ENCODE peak calls at places on chromosome 20, in ten cellular contexts. H, A, E, F, M, Z, G, R, I and C are unnamed samples.

GRCh38 chr20:29689411-29690225 is 1567.8 kb upstream of the DEFB115 start:
- DNase-seq in H (peak), I (no peak), Z (peak), M (peak), A (peak), R (peak), G (no peak), F (no peak), E (no peak), C (no peak)

GRCh38 chr20:25019381-25020155 is 27.0 kb upstream of the APMAP start:
- DNase-seq in A (peak), R (no peak), I (no peak), Z (no peak), M (peak), F (no peak), E (peak), G (no peak), H (no peak), C (no peak)

GRCh38 chr20:32112862-32113261 is 3.3 kb downstream of the TM9SF4 start:
- DNase-seq in G (peak), I (no peak), R (no peak), F (no peak), Z (no peak), H (peak), M (peak), E (no peak), A (peak), C (no peak)

GRCh38 chr20:19821605-19822004 is 63.5 kb downstream of the RIN2 start:
- DNase-seq in E (no peak), A (no peak), G (no peak), F (no peak), H (no peak), R (no peak), Z (no peak), M (no peak), I (no peak), C (no peak)

GRCh38 chr20:53930651-53931504 is 139.5 kb downstream of the BCAS1 start:
- DNase-seq in F (no peak), H (no peak), A (no peak), I (no peak), G (peak), M (no peak), E (no peak), R (no peak), Z (no peak), C (no peak)

GRCh38 chr20:24991897-24992419 is 593 bp downstream of the APMAP start:
- DNase-seq in I (no peak), A (no peak), R (no peak), H (peak), G (no peak), Z (no peak), M (peak), F (no peak), E (no peak), C (peak)

GRCh38 chr20:44187763-44188709 is 1.0 kb upstream of the JPH2 start:
- DNase-seq in F (no peak), Z (no peak), I (no peak), H (peak), A (no peak), M (no peak), G (no peak), R (peak), E (no peak), C (no peak)

GRCh38 chr20:17630151-17630805 is 51.8 kb downstream of the RRBP1 start:
- DNase-seq in H (no peak), R (no peak), Z (no peak), F (no peak), M (no peak), E (no peak), G (no peak), I (no peak), A (no peak), C (no peak)

GRCh38 chr20:47297746-47298145 is 58.8 kb downstream of the ZMYND8 start:
- DNase-seq in E (no peak), F (no peak), Z (no peak), H (no peak), G (no peak), I (no peak), A (no peak), M (no peak), R (no peak), C (no peak)

GRCh38 chr20:47300071-47300470 is 56.4 kb downstream of the ZMYND8 start:
- DNase-seq in I (no peak), A (no peak), F (no peak), E (no peak), G (no peak), Z (no peak), M (no peak), R (no peak), H (no peak), C (no peak)

GRCh38 chr20:47298624-47299023 is 57.9 kb downstream of the ZMYND8 start:
- DNase-seq in I (no peak), M (no peak), Z (no peak), H (no peak), A (no peak), G (no peak), E (no peak), F (no peak), R (no peak), C (no peak)

GRCh38 chr20:47295921-47296426 is 60.5 kb downstream of the ZMYND8 start:
- DNase-seq in G (peak), F (no peak), M (no peak), E (peak), A (no peak), H (peak), Z (no peak), I (no peak), R (no peak), C (no peak)

GRCh38 chr20:47296950-47297349 is 59.5 kb downstream of the ZMYND8 start:
- DNase-seq in A (no peak), M (no peak), E (no peak), F (no peak), H (no peak), Z (no peak), R (no peak), I (no peak), G (no peak), C (no peak)
- TF ChIP-seq CTCF in A (peak), M (peak), E (no peak), F (peak), H (no peak), Z (no peak), R (peak), I (peak), G (no peak), C (no peak)

DNA sequence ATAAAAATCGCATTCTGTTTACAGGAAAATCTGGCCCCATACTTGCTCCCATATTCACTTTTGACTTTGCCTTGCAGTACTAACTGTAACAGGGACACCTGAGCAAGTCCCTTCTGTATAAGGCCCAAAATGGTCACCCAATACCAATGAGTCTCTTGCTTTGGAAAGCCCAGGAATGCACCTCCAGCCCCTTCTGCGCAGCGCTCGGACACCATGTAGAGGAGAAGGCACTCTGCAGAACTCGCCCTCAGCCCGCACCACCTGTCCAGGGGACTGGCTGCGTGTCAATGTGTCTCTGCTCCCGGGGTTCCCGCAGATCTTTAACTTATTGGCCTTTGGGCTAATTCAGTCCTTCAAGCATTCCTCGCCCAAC is 746 bp upstream of the PRND start:
- DNase-seq in I (no peak), R (no peak), A (no peak), H (no peak), E (no peak), M (no peak), G (no peak), Z (no peak), F (no peak), C (no peak)
- TF ChIP-seq CTCF in I (no peak), R (peak), A (no peak), H (no peak), E (no peak), M (no peak), G (no peak), Z (no peak), F (no peak), C (no peak)

GRCh38 chr20:46099491-46100287 is 9.9 kb upstream of the NCOA5 start:
- DNase-seq in E (no peak), G (no peak), A (no peak), I (no peak), M (no peak), F (no peak), H (peak), R (peak), Z (peak), C (peak)
- TF ChIP-seq CTCF in E (no peak), G (no peak), A (peak), I (no peak), M (no peak), F (no peak), H (no peak), R (peak), Z (peak), C (no peak)

DNA sequence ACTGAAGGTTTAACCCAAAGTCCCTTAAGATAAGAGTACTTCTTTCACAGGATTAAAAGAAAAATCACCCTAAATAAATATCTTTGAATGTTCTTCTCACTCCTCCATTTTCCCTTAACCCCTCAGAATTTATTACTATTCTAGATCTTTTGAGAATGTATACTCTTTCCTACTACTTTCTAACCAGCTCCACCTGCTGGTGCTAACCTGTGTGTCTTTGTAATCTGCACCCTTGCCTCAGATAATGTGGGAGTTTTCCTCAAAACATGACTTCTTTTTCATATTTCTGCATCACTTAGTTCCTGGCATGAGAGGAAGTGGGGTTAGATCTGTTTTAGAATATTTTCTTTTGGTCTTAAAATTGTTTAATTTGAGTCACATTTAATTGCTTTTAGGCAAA is 394.2 kb downstream of the BMP2 start:
- DNase-seq in H (peak), I (no peak), Z (no peak), E (no peak), A (no peak), F (no peak), M (peak), G (peak), R (no peak), C (peak)
- TF ChIP-seq CTCF in H (peak), I (peak), Z (no peak), E (no peak), A (peak), F (no peak), M (peak), G (peak), R (no peak), C (peak)

GRCh38 chr20:62328684-62329388 is 26.0 kb downstream of the ADRM1 start:
- DNase-seq in F (no peak), G (no peak), Z (no peak), E (no peak), M (no peak), H (no peak), A (no peak), R (no peak), I (no peak), C (no peak)

GRCh38 chr20:62329389-62330377 is 26.9 kb downstream of the ADRM1 start:
- DNase-seq in E (no peak), M (no peak), A (no peak), F (no peak), Z (no peak), G (no peak), R (no peak), H (no peak), I (no peak), C (no peak)

GRCh38 chr20:62331347-62331746 is 28.6 kb downstream of the ADRM1 start:
- DNase-seq in I (no peak), G (no peak), M (no peak), R (no peak), A (no peak), F (no peak), H (no peak), Z (no peak), E (no peak), C (no peak)

GRCh38 chr20:62332421-62332820 is 29.6 kb downstream of the ADRM1 start:
- DNase-seq in G (no peak), A (no peak), M (no peak), F (no peak), R (no peak), H (no peak), E (no peak), I (no peak), Z (no peak), C (no peak)

DNA sequence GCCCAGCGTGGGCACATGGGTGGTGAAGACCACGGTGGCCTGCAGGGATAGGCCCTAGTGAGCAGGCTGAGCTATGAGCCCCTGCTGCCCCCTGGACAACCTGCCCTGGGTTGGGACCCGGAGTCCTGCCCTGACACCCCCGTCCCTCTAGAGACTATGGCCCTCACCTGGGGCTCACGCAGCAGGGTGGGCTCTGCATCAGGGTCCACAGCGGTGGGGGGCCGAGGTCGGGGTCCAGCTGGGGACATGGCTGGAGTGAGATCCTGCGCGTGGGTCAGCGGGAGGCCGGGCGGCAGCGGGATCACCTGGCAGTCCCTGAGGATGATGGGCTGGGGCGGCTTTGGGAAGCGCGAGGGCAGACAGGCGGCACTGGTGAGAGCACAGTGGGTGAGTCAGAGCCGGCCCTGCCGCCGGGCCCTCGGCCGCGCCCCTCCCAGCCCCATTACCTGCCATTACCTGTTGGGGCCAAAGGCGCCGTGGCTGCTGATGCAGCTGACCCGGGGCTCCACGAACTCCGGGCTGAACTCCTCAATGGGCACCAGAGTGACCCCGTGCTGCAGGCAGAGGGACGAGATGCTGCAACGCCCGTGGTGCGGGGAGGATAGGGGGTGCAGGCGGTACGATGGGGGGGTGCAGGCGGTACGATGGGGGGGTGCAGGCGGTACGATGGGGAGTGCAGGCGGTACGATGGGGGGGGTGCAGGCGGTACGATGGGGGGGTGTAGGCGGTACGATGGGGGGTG is 27.9 kb downstream of the ADRM1 start:
- DNase-seq in E (no peak), G (peak), M (no peak), A (no peak), R (no peak), Z (no peak), I (no peak), H (no peak), F (no peak), C (no peak)
- TF ChIP-seq CTCF in E (no peak), G (no peak), M (no peak), A (no peak), R (no peak), Z (no peak), I (no peak), H (no peak), F (no peak), C (no peak)

DNA sequence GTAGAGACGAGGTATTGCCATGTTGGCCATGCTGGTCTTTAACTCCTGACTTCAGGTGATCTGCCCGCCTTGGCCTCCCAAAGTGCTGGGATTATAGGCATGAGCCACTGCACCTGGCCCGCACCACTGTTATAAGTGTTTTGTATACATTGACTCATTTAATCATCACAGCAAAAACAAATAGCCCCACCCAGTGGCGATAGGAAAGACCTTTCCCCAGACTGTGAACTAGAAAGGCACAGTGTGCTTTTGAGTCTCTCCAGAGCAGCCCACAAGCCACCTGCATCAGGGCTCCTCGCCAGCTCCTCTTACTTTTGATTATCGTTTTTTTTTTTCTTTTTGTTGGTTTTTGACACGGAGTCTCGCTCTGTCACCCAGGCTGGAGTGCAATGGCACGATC is 27.9 kb upstream of the ZFP64 start:
- DNase-seq in R (no peak), E (no peak), M (no peak), Z (peak), I (no peak), G (peak), A (no peak), F (no peak), H (no peak), C (no peak)
- TF ChIP-seq CTCF in R (no peak), E (no peak), M (no peak), Z (no peak), I (no peak), G (peak), A (no peak), F (peak), H (no peak), C (no peak)

GRCh38 chr20:4617484-4617883 is 104.2 kb upstream of the PRND start:
- DNase-seq in F (no peak), M (no peak), H (no peak), G (no peak), I (no peak), Z (no peak), R (no peak), E (no peak), A (no peak), C (no peak)
- TF ChIP-seq CTCF in F (no peak), M (no peak), H (no peak), G (no peak), I (no peak), Z (no peak), R (no peak), E (no peak), A (no peak), C (no peak)